ENCODE peak calls at places on chromosomes 7 and 10, in six cellular contexts. One of them, this sample, is unnamed.

GRCh38 chr7:141430426-141431142 is 120.6 kb upstream of the AGK start:
- DNase-seq in K562: no peak
- DNase-seq in SK-N-SH: no peak
- DNase-seq in HepG2: no peak
- DNase-seq in GM12878: no peak
- DNase-seq in HCT116: no peak
- DNase-seq in this sample: peak; percentile 80

GRCh38 chr7:139482122-139482521 is 1.4 kb downstream of the KLRG2 start:
- DNase-seq in SK-N-SH: no peak
- DNase-seq in HCT116: no peak
- DNase-seq in GM12878: no peak
- DNase-seq in HepG2: no peak
- DNase-seq in K562: peak; percentile 8
- DNase-seq in this sample: no peak

GRCh38 chr10:107083388-107084009 is 81.0 kb downstream of the SORCS1 start:
- DNase-seq in K562: peak; percentile 37
- DNase-seq in GM12878: no peak
- DNase-seq in SK-N-SH: no peak
- DNase-seq in HepG2: no peak
- DNase-seq in HCT116: no peak
- DNase-seq in this sample: no peak

GRCh38 chr10:44983066-44983894 is 4.7 kb upstream of the DEPP1 start:
- DNase-seq in HCT116: no peak
- DNase-seq in HepG2: no peak
- DNase-seq in K562: no peak
- DNase-seq in SK-N-SH: no peak
- DNase-seq in GM12878: no peak
- DNase-seq in this sample: no peak

GRCh38 chr7:108380527-108380926 is 75.7 kb downstream of the NRCAM start:
- DNase-seq in K562: no peak
- DNase-seq in HCT116: no peak
- DNase-seq in HepG2: no peak
- DNase-seq in GM12878: no peak
- DNase-seq in SK-N-SH: no peak
- DNase-seq in this sample: no peak

GRCh38 chr10:34437897-34438296 is 377.2 kb downstream of the PARD3 start:
- DNase-seq in K562: no peak
- DNase-seq in HCT116: no peak
- DNase-seq in SK-N-SH: no peak
- DNase-seq in GM12878: no peak
- DNase-seq in HepG2: no peak
- DNase-seq in this sample: no peak

GRCh38 chr10:102726274-102726673 is 11.8 kb downstream of the SFXN2 start:
- DNase-seq in HCT116: no peak
- DNase-seq in GM12878: no peak
- DNase-seq in HepG2: no peak
- DNase-seq in K562: no peak
- DNase-seq in SK-N-SH: no peak
- DNase-seq in this sample: no peak

GRCh38 chr7:141700848-141701371 is 1.1 kb downstream of the DENND11 start:
- DNase-seq in HCT116: no peak
- DNase-seq in HepG2: no peak
- DNase-seq in SK-N-SH: peak; percentile 36
- DNase-seq in GM12878: no peak
- DNase-seq in K562: no peak
- DNase-seq in this sample: peak; percentile 65

GRCh38 chr7:143892527-143893300 is 9.3 kb downstream of the TCAF1 start:
- DNase-seq in GM12878: peak; percentile 19
- DNase-seq in SK-N-SH: no peak
- DNase-seq in HepG2: peak; percentile 68
- DNase-seq in K562: no peak
- DNase-seq in HCT116: peak; percentile 54
- DNase-seq in this sample: peak; percentile 81

GRCh38 chr7:158782638-158783490 is 46.4 kb downstream of the ESYT2 start:
- DNase-seq in GM12878: no peak
- DNase-seq in K562: no peak
- DNase-seq in HCT116: no peak
- DNase-seq in HepG2: peak; percentile 15
- DNase-seq in SK-N-SH: no peak
- DNase-seq in this sample: peak; percentile 51

GRCh38 chr10:111360260-111360925 is 283.6 kb downstream of the ADRA2A start:
- DNase-seq in SK-N-SH: peak; percentile 45
- DNase-seq in HCT116: peak; percentile 64
- DNase-seq in GM12878: peak; percentile 23
- DNase-seq in K562: no peak
- DNase-seq in HepG2: peak; percentile 69
- DNase-seq in this sample: peak; percentile 83

GRCh38 chr7:30805931-30806330 is 34.7 kb downstream of the MINDY4 start:
- DNase-seq in HCT116: no peak
- DNase-seq in SK-N-SH: no peak
- DNase-seq in HepG2: no peak
- DNase-seq in K562: no peak
- DNase-seq in GM12878: no peak
- DNase-seq in this sample: no peak

DNA sequence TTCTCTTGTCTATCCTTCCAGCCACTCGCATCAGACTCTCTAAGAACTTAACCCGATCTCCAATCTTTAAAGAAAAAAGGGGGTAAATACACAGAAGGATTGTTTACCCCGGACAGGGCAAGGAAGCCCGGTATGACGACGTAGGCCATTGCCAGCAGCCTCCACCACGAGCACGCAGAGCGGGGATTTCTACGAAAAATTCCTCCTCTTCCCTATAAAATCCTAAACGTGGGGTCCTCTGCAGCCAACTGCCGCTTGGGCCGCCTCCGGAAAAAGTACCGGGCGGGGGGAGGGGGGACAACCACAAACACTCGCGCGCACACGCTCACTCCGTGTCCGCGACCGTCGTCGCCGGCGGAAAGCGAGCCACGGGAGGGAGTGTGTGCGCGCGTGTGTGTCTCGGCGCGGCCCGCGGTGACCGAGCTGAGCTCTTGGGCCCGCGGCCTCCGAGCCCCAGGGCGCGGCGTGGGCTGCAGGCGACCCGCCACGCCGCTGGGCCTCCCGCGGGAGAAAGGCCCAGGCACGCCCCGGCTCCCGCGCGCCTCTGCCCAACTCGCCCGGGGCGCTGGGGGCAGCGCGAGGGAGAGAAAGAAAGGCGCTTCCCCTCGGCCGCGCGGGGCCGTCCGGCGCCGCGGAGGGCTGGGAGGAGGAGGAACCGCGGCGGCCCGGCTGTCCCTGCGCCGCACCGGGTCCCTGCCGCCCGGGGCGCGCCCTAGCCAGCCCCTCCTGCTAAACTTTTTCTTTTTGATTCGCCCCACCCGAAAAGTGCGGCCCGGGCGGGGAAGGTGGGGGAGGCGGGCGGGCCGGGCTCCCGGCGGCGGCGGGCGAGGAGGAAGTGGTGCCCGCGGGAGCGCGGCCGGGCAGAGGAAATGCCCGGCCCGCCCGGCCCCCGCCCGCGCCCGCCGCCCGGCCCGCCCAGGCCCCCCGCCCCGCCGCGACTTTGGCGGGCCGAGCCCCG is 1.6 kb downstream of the CTBP2 start:
- DNase-seq in SK-N-SH: peak; percentile 81
- DNase-seq in GM12878: no peak
- DNase-seq in HepG2: no peak
- DNase-seq in HCT116: no peak
- DNase-seq in K562: peak; percentile 28
- DNase-seq in this sample: no peak
- H2AFZ ChIP-seq in SK-N-SH: no peak overlapping the region
- H2AFZ ChIP-seq in GM12878: no peak overlapping the region
- H2AFZ ChIP-seq in HepG2: no peak overlapping the region
- H2AFZ ChIP-seq in HCT116: no peak overlapping the region
- H2AFZ ChIP-seq in K562: no peak overlapping the region
- H2AFZ ChIP-seq in this sample: no peak overlapping the region

DNA sequence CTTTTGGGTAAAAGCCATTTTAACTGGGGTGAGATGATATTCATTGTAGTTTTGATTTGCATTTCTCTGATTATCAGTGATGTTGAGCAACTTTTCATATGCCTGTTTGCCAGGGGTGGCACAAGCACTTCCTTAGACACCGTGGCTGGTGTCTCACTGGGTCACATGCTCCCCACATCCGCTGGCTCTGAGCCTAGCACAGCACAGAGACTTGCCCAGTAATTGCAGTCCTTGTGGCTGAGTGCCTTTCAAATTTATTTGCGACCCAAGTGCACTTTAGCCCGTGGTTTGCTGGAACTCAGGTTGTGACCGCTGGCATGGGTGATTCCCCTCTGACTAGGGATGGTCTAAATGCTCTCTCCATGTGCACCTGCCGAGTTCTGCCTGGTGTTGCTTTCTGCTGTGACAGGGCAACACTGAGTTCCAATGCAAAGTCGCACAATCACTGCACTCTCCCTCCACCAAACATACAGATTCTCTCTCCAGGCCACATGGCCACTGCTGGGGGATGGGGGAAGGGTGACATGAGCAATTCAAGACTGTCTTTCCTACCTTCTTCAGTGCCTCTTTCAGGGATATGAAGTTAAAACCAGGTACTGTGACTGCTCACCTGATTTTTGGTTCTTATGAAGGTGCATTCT is 66.5 kb downstream of the ZNF277 start:
- DNase-seq in K562: no peak
- DNase-seq in GM12878: no peak
- DNase-seq in SK-N-SH: no peak
- DNase-seq in HCT116: no peak
- DNase-seq in HepG2: no peak
- DNase-seq in this sample: peak; percentile 28
- TF ChIP-seq REST in K562: no peak
- TF ChIP-seq REST in GM12878: no peak
- TF ChIP-seq REST in SK-N-SH: no peak
- TF ChIP-seq REST in HCT116: no peak
- TF ChIP-seq REST in HepG2: no peak
- TF ChIP-seq REST in this sample: no peak

GRCh38 chr7:26630941-26631580 is 233.3 kb downstream of the SKAP2 start:
- DNase-seq in SK-N-SH: no peak
- DNase-seq in HCT116: no peak
- DNase-seq in K562: no peak
- DNase-seq in HepG2: no peak
- DNase-seq in GM12878: no peak
- DNase-seq in this sample: no peak

GRCh38 chr7:26631601-26632000 is 232.8 kb downstream of the SKAP2 start:
- DNase-seq in SK-N-SH: no peak
- DNase-seq in GM12878: no peak
- DNase-seq in K562: no peak
- DNase-seq in HepG2: no peak
- DNase-seq in HCT116: no peak
- DNase-seq in this sample: no peak

GRCh38 chr7:26630361-26630760 is 234.0 kb downstream of the SKAP2 start:
- DNase-seq in SK-N-SH: no peak
- DNase-seq in GM12878: no peak
- DNase-seq in K562: no peak
- DNase-seq in HCT116: no peak
- DNase-seq in HepG2: no peak
- DNase-seq in this sample: no peak

GRCh38 chr7:26636808-26637207 is 227.6 kb downstream of the SKAP2 start:
- DNase-seq in HCT116: no peak
- DNase-seq in GM12878: no peak
- DNase-seq in K562: no peak
- DNase-seq in HepG2: no peak
- DNase-seq in SK-N-SH: no peak
- DNase-seq in this sample: no peak

GRCh38 chr7:26633557-26633956 is 230.8 kb downstream of the SKAP2 start:
- DNase-seq in K562: no peak
- DNase-seq in SK-N-SH: no peak
- DNase-seq in HCT116: no peak
- DNase-seq in GM12878: no peak
- DNase-seq in HepG2: no peak
- DNase-seq in this sample: no peak
- H3K4me3 ChIP-seq in K562: no peak overlapping the region
- H3K4me3 ChIP-seq in SK-N-SH: no peak overlapping the region
- H3K4me3 ChIP-seq in HCT116: no peak overlapping the region
- H3K4me3 ChIP-seq in GM12878: no peak overlapping the region
- H3K4me3 ChIP-seq in HepG2: no peak overlapping the region
- H3K4me3 ChIP-seq in this sample: no peak overlapping the region

GRCh38 chr10:20623561-20623960 is 273.6 kb downstream of the NEBL start:
- DNase-seq in SK-N-SH: no peak
- DNase-seq in HepG2: no peak
- DNase-seq in GM12878: no peak
- DNase-seq in K562: no peak
- DNase-seq in HCT116: no peak
- DNase-seq in this sample: no peak

GRCh38 chr10:20624642-20625041 is 272.5 kb downstream of the NEBL start:
- DNase-seq in HCT116: no peak
- DNase-seq in HepG2: no peak
- DNase-seq in SK-N-SH: no peak
- DNase-seq in K562: no peak
- DNase-seq in GM12878: no peak
- DNase-seq in this sample: no peak

GRCh38 chr10:20625868-20626267 is 271.2 kb downstream of the NEBL start:
- DNase-seq in HepG2: no peak
- DNase-seq in GM12878: no peak
- DNase-seq in SK-N-SH: no peak
- DNase-seq in K562: no peak
- DNase-seq in HCT116: no peak
- DNase-seq in this sample: no peak

GRCh38 chr10:20627085-20627484 is 270.0 kb downstream of the NEBL start:
- DNase-seq in SK-N-SH: no peak
- DNase-seq in GM12878: no peak
- DNase-seq in HepG2: no peak
- DNase-seq in K562: no peak
- DNase-seq in HCT116: no peak
- DNase-seq in this sample: no peak

DNA sequence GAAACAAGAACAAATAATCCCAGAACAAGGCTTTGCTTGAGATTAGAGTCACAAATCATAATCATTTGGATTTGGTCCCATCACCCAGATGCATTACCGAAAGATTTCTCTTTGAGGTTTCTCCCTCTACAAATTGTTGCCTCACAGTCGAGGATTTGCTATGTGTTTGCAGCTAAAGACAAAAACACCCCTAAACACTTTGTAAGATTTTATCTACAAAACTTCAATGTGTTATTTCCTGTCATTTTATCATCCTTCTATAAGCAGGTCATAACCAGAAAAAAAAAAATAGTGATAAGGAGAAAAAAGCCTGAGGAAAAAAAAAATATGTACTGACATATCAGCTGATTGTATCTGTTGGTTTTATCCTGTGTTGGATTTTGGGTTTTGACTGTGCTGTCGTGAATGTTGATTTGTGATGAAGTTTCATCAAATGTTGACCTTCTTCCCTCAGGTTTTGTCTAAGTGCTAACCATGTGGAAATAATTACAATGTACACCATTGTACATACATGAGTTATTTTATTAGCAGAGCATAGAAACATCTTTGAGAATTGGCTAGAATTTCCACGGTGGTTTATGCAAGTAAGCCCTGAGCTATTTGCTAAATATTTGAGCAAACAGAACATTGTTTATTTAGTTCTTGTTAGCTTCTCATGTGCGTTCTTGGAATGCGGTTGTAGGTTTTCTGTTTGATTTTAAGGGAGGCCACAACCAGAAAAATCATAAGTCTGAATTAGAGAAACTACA is 274.4 kb downstream of the NEBL start:
- DNase-seq in K562: no peak
- DNase-seq in SK-N-SH: no peak
- DNase-seq in GM12878: no peak
- DNase-seq in HepG2: peak; percentile 6
- DNase-seq in HCT116: no peak
- DNase-seq in this sample: no peak
- H2AFZ ChIP-seq in K562: no peak overlapping the region
- H2AFZ ChIP-seq in SK-N-SH: no peak overlapping the region
- H2AFZ ChIP-seq in GM12878: no peak overlapping the region
- H2AFZ ChIP-seq in HepG2: no peak overlapping the region
- H2AFZ ChIP-seq in HCT116: no peak overlapping the region
- H2AFZ ChIP-seq in this sample: no peak overlapping the region

GRCh38 chr10:21556527-21556926 is 22.5 kb downstream of the MLLT10 start:
- DNase-seq in K562: no peak
- DNase-seq in SK-N-SH: no peak
- DNase-seq in HCT116: no peak
- DNase-seq in HepG2: no peak
- DNase-seq in GM12878: no peak
- DNase-seq in this sample: no peak
- TF ChIP-seq REST in K562: no peak
- TF ChIP-seq REST in SK-N-SH: no peak
- TF ChIP-seq REST in HCT116: no peak
- TF ChIP-seq REST in HepG2: no peak
- TF ChIP-seq REST in GM12878: no peak
- TF ChIP-seq REST in this sample: no peak